ENCODE peak calls at places on chromosomes 13 and 19, in five cellular contexts. Z is NCI-H1417; X is left lobe of liver; D is adrenal gland; J is activated T-helper 1 cell treated with anti-CD3 and anti-CD28 coated beads, Interleukin-12 subunit alpha, Interleukin-12 subunit beta, Interleukin-2, Interleukin-4 antibody, amounts not matched to agents 30 ng/mL and 10 ng/mL and 1 ng/mL, durations not matched to agents 14 hours and 24 hours and 36 hours. E is an unnamed sample.

GRCh38 chr19:42066075-42066754 is 3.8 kb downstream of the GRIK5 start:
- DNase-seq in Z (peak; percentile 70), X (no peak), D (no peak), J (no peak), E (no peak)

GRCh38 chr13:40639226-40639681 is 27.2 kb downstream of the FOXO1 start:
- DNase-seq in Z (no peak), X (no peak), D (peak; percentile 71), J (no peak), E (peak; percentile 46)

GRCh38 chr13:27182844-27183497 is 11.4 kb upstream of the USP12 start:
- DNase-seq in Z (no peak), X (peak; percentile 89), D (peak; percentile 77), J (no peak), E (peak; percentile 80)

GRCh38 chr13:90686438-90686837 is 661.0 kb upstream of the MIR17HG start:
- DNase-seq in Z (no peak), X (no peak), D (no peak), J (no peak), E (no peak)

GRCh38 chr19:41646589-41647204 is 19.8 kb upstream of the CEACAM4 start:
- DNase-seq in Z (no peak), X (no peak), D (peak; percentile 35), J (no peak), E (no peak)

GRCh38 chr13:28716511-28716910 is 2.3 kb downstream of the SLC46A3 start:
- DNase-seq in Z (no peak), X (no peak), D (peak; percentile 49), J (no peak), E (peak; percentile 69)

GRCh38 chr19:1495799-1496713 is 5.1 kb downstream of the REEP6 start:
- DNase-seq in Z (peak; percentile 21), X (no peak), D (no peak), J (no peak), E (peak; percentile 21)

GRCh38 chr13:22789027-22789593 is 391.7 kb upstream of the SGCG start:
- DNase-seq in Z (no peak), X (no peak), D (no peak), J (no peak), E (no peak)

GRCh38 chr13:62973804-62974203 is 1558.2 kb upstream of the PCDH20 start:
- DNase-seq in Z (no peak), X (no peak), D (no peak), J (no peak), E (no peak)

GRCh38 chr13:99985243-99985874 is 3.8 kb downstream of the ZIC2 start:
- DNase-seq in Z (peak; percentile 87), X (no peak), D (no peak), J (no peak), E (no peak)

GRCh38 chr13:25192489-25192888 is 20.4 kb upstream of the AMER2 start:
- DNase-seq in Z (no peak), X (no peak), D (no peak), J (no peak), E (no peak)

GRCh38 chr13:107305178-107305577 is 737.2 kb upstream of the ARGLU1 start:
- DNase-seq in Z (no peak), X (no peak), D (no peak), J (no peak), E (no peak)

GRCh38 chr13:96772426-96772825 is 221.8 kb downstream of the OXGR1 start:
- DNase-seq in Z (no peak), X (no peak), D (no peak), J (no peak), E (no peak)